ENCODE peak calls at places on chromosomes 5 and 9, in seven cellular contexts. D is activated T-helper 1 cell treated with Interleukin-2 at 50 U/mL for 16 hours; C is AG20443; X is GM10248; O is activated T-cell treated with anti-CD3 and anti-CD28 coated beads, Interleukin-2, amount 50 U/mL, for 72 hours; U is AG09309; B is activated effector memory CD4-positive, alpha-beta T cell treated with Interleukin-2 at 50 U/mL for 16 hours. F is an unnamed sample.

GRCh38 chr5:10973316-10973715 is 212.3 kb upstream of the DAP start:
- DNase-seq in D (no peak), C (no peak), X (no peak), O (no peak), U (no peak), B (no peak), F (no peak)

GRCh38 chr9:133239533-133240090 is 30.6 kb upstream of the OBP2B start:
- DNase-seq in D (no peak), C (no peak), X (no peak), O (no peak), U (no peak), B (no peak), F (no peak)

GRCh38 chr5:109413463-109413862 is 3.7 kb upstream of the PJA2 start:
- DNase-seq in D (no peak), C (no peak), X (no peak), O (no peak), U (no peak), B (no peak), F (peak)

GRCh38 chr5:100722657-100723056 is 180.4 kb downstream of the ST8SIA4 start:
- DNase-seq in D (no peak), C (no peak), X (no peak), O (no peak), U (no peak), B (no peak), F (no peak)

GRCh38 chr9:127580879-127581278 is 31.2 kb upstream of the STXBP1 start:
- DNase-seq in D (no peak), C (no peak), X (no peak), O (no peak), U (no peak), B (no peak), F (peak)

GRCh38 chr5:149268928-149269557 is 2.6 kb upstream of the AFAP1L1 start:
- DNase-seq in D (no peak), C (peak), X (peak), O (no peak), U (no peak), B (no peak), F (peak)

GRCh38 chr9:97840521-97840920 is 12.5 kb upstream of the FOXE1 start:
- DNase-seq in D (no peak), C (no peak), X (no peak), O (no peak), U (no peak), B (no peak), F (no peak)

GRCh38 chr5:89546658-89547057 is 663.7 kb upstream of the MEF2C start:
- DNase-seq in D (no peak), C (no peak), X (no peak), O (no peak), U (no peak), B (no peak), F (no peak)

GRCh38 chr5:180689071-180689694 is 39.8 kb upstream of the FLT4 start:
- DNase-seq in D (peak), C (no peak), X (no peak), O (peak), U (no peak), B (peak), F (no peak)

GRCh38 chr5:121189569-121190305 is 661.9 kb upstream of the FTMT start:
- DNase-seq in D (no peak), C (no peak), X (no peak), O (no peak), U (no peak), B (no peak), F (no peak)

GRCh38 chr9:71716138-71716909 is 52.0 kb downstream of the CEMIP2 start:
- DNase-seq in D (no peak), C (no peak), X (no peak), O (no peak), U (no peak), B (no peak), F (no peak)

GRCh38 chr9:14057347-14058077 is 256.4 kb downstream of the NFIB start:
- DNase-seq in D (no peak), C (no peak), X (no peak), O (no peak), U (no peak), B (no peak), F (no peak)

GRCh38 chr9:74577956-74578355 is 80.8 kb downstream of the RORB start:
- DNase-seq in D (no peak), C (peak), X (no peak), O (no peak), U (no peak), B (no peak), F (no peak)

GRCh38 chr9:117413346-117414219 is 1.3 kb downstream of the ASTN2 start:
- DNase-seq in D (no peak), C (peak), X (peak), O (no peak), U (no peak), B (no peak), F (peak)

GRCh38 chr5:145811834-145812625 is 23.1 kb downstream of the PRELID2 start:
- DNase-seq in D (no peak), C (peak), X (no peak), O (no peak), U (no peak), B (no peak), F (no peak)

GRCh38 chr9:135554718-135555117 is 6.8 kb upstream of the PAEP start:
- DNase-seq in D (no peak), C (no peak), X (no peak), O (no peak), U (no peak), B (no peak), F (no peak)

GRCh38 chr9:127224178-127224882 is 40.2 kb upstream of the GARNL3 start:
- DNase-seq in D (peak), C (peak), X (peak), O (peak), U (no peak), B (peak), F (peak)

GRCh38 chr9:4137234-4137633 is 162.6 kb downstream of the GLIS3 start:
- DNase-seq in D (no peak), C (peak), X (no peak), O (no peak), U (peak), B (no peak), F (no peak)

GRCh38 chr5:669111-669841 is 23.9 kb downstream of the TPPP start:
- DNase-seq in D (peak), C (no peak), X (peak), O (peak), U (no peak), B (no peak), F (no peak)

GRCh38 chr5:181260720-181261319 is at the start of gene TRIM52:
- DNase-seq in D (peak), C (peak), X (peak), O (peak), U (peak), B (peak), F (no peak)

GRCh38 chr9:104863180-104863883 is 64.6 kb downstream of the ABCA1 start:
- DNase-seq in D (no peak), C (peak), X (peak), O (peak), U (peak), B (peak), F (peak)

GRCh38 chr5:33237471-33237870 is 203.3 kb upstream of the TARS1 start:
- DNase-seq in D (no peak), C (no peak), X (no peak), O (no peak), U (no peak), B (no peak), F (no peak)

GRCh38 chr5:399296-400281 is 43.4 kb upstream of the EXOC3 start:
- DNase-seq in D (no peak), C (peak), X (peak), O (peak), U (peak), B (no peak), F (peak)

F was measured in DMS 273 treated with DMSO at 0.1 percent for 48 hours.